ENCODE peak calls at places on chromosomes 13 and 19, in eight cellular contexts. Z, F, B, H, E, U, Q and N are unnamed samples. For H3K27me3, the result is how much of the 10 kb centered on the place peaks cover.

GRCh38 chr13:44818428-44818827 is 170.8 kb downstream of the NUFIP1 start:
- DNase-seq in Z (peak), F (no peak), B (peak), H (no peak), E (no peak), U (no peak), Q (no peak), N (no peak)

GRCh38 chr19:11203194-11204075 is 6.1 kb upstream of the KANK2 start:
- DNase-seq in Z (peak), F (peak), B (peak), H (peak), E (no peak), U (peak), Q (peak), N (no peak)

GRCh38 chr19:11556634-11557420 is 2.2 kb downstream of the ELOF1 start:
- DNase-seq in Z (no peak), F (no peak), B (no peak), H (no peak), E (no peak), U (no peak), Q (no peak), N (no peak)

GRCh38 chr19:21023901-21024300 is 3.4 kb downstream of the ZNF430 start:
- DNase-seq in Z (peak), F (no peak), B (no peak), H (no peak), E (no peak), U (no peak), Q (no peak), N (no peak)

GRCh38 chr19:16589917-16590316 is 17.7 kb upstream of the SLC35E1 start:
- DNase-seq in Z (no peak), F (no peak), B (no peak), H (no peak), E (no peak), U (no peak), Q (peak), N (no peak)

GRCh38 chr13:28792992-28793391 is 27.1 kb upstream of the MTUS2 start:
- DNase-seq in Z (peak), F (peak), B (no peak), H (no peak), E (no peak), U (no peak), Q (no peak), N (no peak)

GRCh38 chr13:89455741-89456140 is 1784.6 kb downstream of the SLITRK5 start:
- DNase-seq in Z (no peak), F (no peak), B (no peak), H (no peak), E (no peak), U (no peak), Q (no peak), N (no peak)

GRCh38 chr19:15195381-15195964 is 5.3 kb downstream of the NOTCH3 start:
- DNase-seq in Z (peak), F (no peak), B (peak), H (no peak), E (peak), U (peak), Q (peak), N (no peak)

GRCh38 chr13:85528578-85529215 is 270.5 kb downstream of the SLITRK6 start:
- DNase-seq in Z (peak), F (peak), B (no peak), H (no peak), E (no peak), U (no peak), Q (no peak), N (no peak)

GRCh38 chr13:33353210-33353609 is 67.7 kb upstream of the STARD13 start:
- DNase-seq in Z (no peak), F (no peak), B (no peak), H (peak), E (no peak), U (peak), Q (peak), N (no peak)

GRCh38 chr13:70747305-70747704 is 639.1 kb upstream of the KLHL1 start:
- DNase-seq in Z (no peak), F (no peak), B (no peak), H (no peak), E (no peak), U (no peak), Q (no peak), N (no peak)

GRCh38 chr13:91313103-91313502 is 34.4 kb upstream of the MIR17HG start:
- DNase-seq in Z (peak), F (no peak), B (no peak), H (peak), E (no peak), U (no peak), Q (no peak), N (no peak)

GRCh38 chr19:10009269-10009665 is 1.0 kb downstream of the COL5A3 start:
- DNase-seq in Z (peak), F (peak), B (peak), H (peak), E (no peak), U (peak), Q (peak), N (peak)

GRCh38 chr13:33230178-33230881 is 55.2 kb downstream of the STARD13 start:
- DNase-seq in Z (peak), F (no peak), B (no peak), H (no peak), E (no peak), U (no peak), Q (no peak), N (no peak)

GRCh38 chr13:30847697-30848307 is 58.3 kb upstream of the MEDAG start:
- DNase-seq in Z (peak), F (peak), B (no peak), H (no peak), E (no peak), U (no peak), Q (no peak), N (no peak)

GRCh38 chr19:512548-513365 is 5.5 kb downstream of the TPGS1 start:
- DNase-seq in Z (no peak), F (no peak), B (no peak), H (no peak), E (no peak), U (no peak), Q (peak), N (no peak)

GRCh38 chr19:34248941-34249340 is 5.4 kb upstream of the GARRE1 start:
- DNase-seq in Z (no peak), F (no peak), B (no peak), H (no peak), E (no peak), U (no peak), Q (no peak), N (no peak)

GRCh38 chr13:109275848-109276247 is 510.5 kb downstream of the IRS2 start:
- DNase-seq in Z (no peak), F (no peak), B (no peak), H (no peak), E (no peak), U (no peak), Q (no peak), N (no peak)

DNA sequence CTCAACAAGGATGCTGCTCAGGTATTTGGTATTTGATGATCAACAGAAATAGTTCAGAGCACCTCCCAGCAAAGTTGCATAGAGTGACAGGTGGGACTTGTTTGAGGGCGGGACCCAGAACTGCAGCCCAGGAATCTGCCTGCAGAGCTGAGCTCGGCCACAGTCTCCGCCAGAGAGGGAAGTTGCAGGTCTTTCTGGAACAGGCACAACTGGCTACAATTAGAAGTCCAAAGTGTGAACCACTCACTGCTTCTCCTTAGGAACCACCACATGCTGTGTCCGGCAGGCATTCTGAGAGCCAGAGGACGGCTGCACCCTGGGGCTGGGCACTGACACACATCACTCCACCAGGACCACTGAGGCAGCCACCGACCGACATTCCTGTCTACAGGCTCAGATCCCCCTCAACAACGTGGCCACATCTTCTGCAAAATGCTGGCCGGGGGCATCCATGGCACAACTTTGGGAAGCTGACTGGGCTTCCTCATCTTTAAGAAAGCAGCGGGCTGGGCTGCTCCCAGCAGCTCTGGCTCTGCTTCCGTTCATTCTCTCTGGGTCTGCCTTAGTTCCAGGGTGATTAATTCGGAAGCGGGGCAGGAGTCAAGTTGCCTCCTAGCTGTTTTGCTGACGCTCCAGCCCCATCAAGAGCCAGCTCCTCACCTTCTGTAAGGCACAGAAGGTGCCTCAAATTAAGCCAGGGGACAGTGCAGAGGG is 918 bp downstream of the SLC15A1 start:
- DNase-seq in Z (no peak), F (no peak), B (no peak), H (no peak), E (no peak), U (no peak), Q (no peak), N (no peak)
- H3K4me3 ChIP-seq in Z (peak), F (no peak), B (peak), H (peak), E (peak), U (peak), Q (no peak), N (no peak)

GRCh38 chr13:73370066-73370465 is 311.3 kb downstream of the KLF5 start:
- DNase-seq in Z (no peak), F (no peak), B (no peak), H (no peak), E (no peak), U (no peak), Q (no peak), N (no peak)
- H3K27me3 ChIP-seq in Z (under half), F (under half), B (under half), H (under half), E (under half), U (under half), Q (under half), N (under half)

GRCh38 chr13:50847501-50847900 is 4.0 kb upstream of the DLEU7 start:
- DNase-seq in Z (no peak), F (no peak), B (no peak), H (no peak), E (no peak), U (no peak), Q (no peak), N (no peak)
- H3K4me3 ChIP-seq in Z (no peak), F (no peak), B (no peak), H (no peak), E (no peak), U (no peak), Q (no peak), N (no peak)

GRCh38 chr19:48539503-48540096 is 12.4 kb upstream of the SULT2B1 start:
- DNase-seq in Z (peak), F (no peak), B (no peak), H (no peak), E (no peak), U (no peak), Q (peak), N (no peak)
- H3K27me3 ChIP-seq in Z (under half), F (under half), B (under half), H (under half), E (under half), U (under half), Q (under half), N (under half)

GRCh38 chr13:84230568-84230967 is 348.3 kb upstream of the SLITRK1 start:
- DNase-seq in Z (no peak), F (no peak), B (no peak), H (no peak), E (no peak), U (no peak), Q (no peak), N (no peak)
- H3K4me3 ChIP-seq in Z (no peak), F (no peak), B (no peak), H (no peak), E (no peak), U (no peak), Q (no peak), N (no peak)

GRCh38 chr19:3366104-3366760 is at the start of gene NFIC:
- DNase-seq in Z (peak), F (no peak), B (no peak), H (peak), E (peak), U (peak), Q (peak), N (peak)
- H3K27me3 ChIP-seq in Z (under half), F (under half), B (half or more), H (under half), E (under half), U (under half), Q (under half), N (under half)

GRCh38 chr19:48659768-48660167 is 13.0 kb downstream of the NTN5 start:
- DNase-seq in Z (no peak), F (no peak), B (no peak), H (no peak), E (no peak), U (no peak), Q (no peak), N (no peak)

GRCh38 chr19:48658483-48658882 is 12.5 kb upstream of the CA11 start:
- DNase-seq in Z (no peak), F (no peak), B (no peak), H (no peak), E (no peak), U (no peak), Q (no peak), N (no peak)

GRCh38 chr19:48654299-48655059 is 8.5 kb upstream of the CA11 start:
- DNase-seq in Z (no peak), F (no peak), B (no peak), H (no peak), E (no peak), U (no peak), Q (no peak), N (no peak)

GRCh38 chr19:48660854-48661731 is 11.7 kb downstream of the NTN5 start:
- DNase-seq in Z (peak), F (no peak), B (no peak), H (peak), E (no peak), U (peak), Q (peak), N (peak)

GRCh38 chr19:48656840-48657474 is 11.0 kb upstream of the CA11 start:
- DNase-seq in Z (peak), F (peak), B (no peak), H (no peak), E (no peak), U (no peak), Q (peak), N (no peak)
- H3K4me3 ChIP-seq in Z (no peak), F (no peak), B (no peak), H (no peak), E (no peak), U (no peak), Q (no peak), N (no peak)